ENCODE peak calls at places on chromosome 6, in nine cellular contexts. O is NCI-H460, T is AG08396, G is cerebellar nuclear complex, S is naive B cell, W is astrocyte of the spinal cord, C is HAP-1, H is dorsolateral prefrontal cortex, N is endothelial cell. D is an unnamed sample.

GRCh38 chr6:50410577-50410976 is 302.7 kb upstream of the TFAP2D start:
- DNase-seq in O (no peak), T (no peak), G (no peak), S (no peak), W (no peak), C (no peak), H (no peak), N (no peak), D (peak)

GRCh38 chr6:151609146-151609962 is 115.5 kb downstream of the CCDC170 start:
- DNase-seq in O (no peak), T (no peak), G (no peak), S (no peak), W (no peak), C (no peak), H (no peak), N (no peak), D (no peak)

GRCh38 chr6:35487653-35488516 is 9.0 kb downstream of the TEAD3 start:
- DNase-seq in O (no peak), T (peak), G (no peak), S (no peak), W (peak), C (no peak), H (no peak), N (no peak), D (no peak)

GRCh38 chr6:68139130-68139529 is 496.0 kb upstream of the ADGRB3 start:
- DNase-seq in O (no peak), T (no peak), G (no peak), S (no peak), W (no peak), C (peak), H (no peak), N (no peak), D (peak)

GRCh38 chr6:37783025-37783825 is 36.3 kb upstream of the ZFAND3 start:
- DNase-seq in O (no peak), T (no peak), G (peak), S (no peak), W (peak), C (no peak), H (peak), N (peak), D (no peak)

GRCh38 chr6:14638932-14639875 is 521.6 kb downstream of the CD83 start:
- DNase-seq in O (no peak), T (peak), G (peak), S (peak), W (peak), C (peak), H (no peak), N (no peak), D (peak)

GRCh38 chr6:130364224-130364780 is 1.5 kb upstream of the TMEM200A start:
- DNase-seq in O (no peak), T (no peak), G (no peak), S (no peak), W (no peak), C (no peak), H (no peak), N (no peak), D (no peak)

GRCh38 chr6:39050453-39051112 is 2.0 kb downstream of the GLP1R start:
- DNase-seq in O (no peak), T (no peak), G (no peak), S (no peak), W (no peak), C (no peak), H (no peak), N (no peak), D (no peak)

GRCh38 chr6:57147955-57148858 is 23.9 kb upstream of the BAG2 start:
- DNase-seq in O (no peak), T (no peak), G (no peak), S (no peak), W (no peak), C (no peak), H (no peak), N (no peak), D (no peak)

GRCh38 chr6:117506180-117506835 is 23.8 kb downstream of the DCBLD1 start:
- DNase-seq in O (no peak), T (peak), G (no peak), S (no peak), W (peak), C (no peak), H (no peak), N (no peak), D (no peak)

GRCh38 chr6:156154896-156155295 is 622.3 kb upstream of the ARID1B start:
- DNase-seq in O (no peak), T (no peak), G (no peak), S (no peak), W (no peak), C (no peak), H (no peak), N (no peak), D (no peak)

GRCh38 chr6:4364172-4364571 is 228.8 kb upstream of the ECI2 start:
- DNase-seq in O (no peak), T (no peak), G (no peak), S (no peak), W (no peak), C (no peak), H (no peak), N (no peak), D (no peak)

GRCh38 chr6:81487489-81487888 is 265.0 kb downstream of the TENT5A start:
- DNase-seq in O (no peak), T (peak), G (no peak), S (no peak), W (peak), C (no peak), H (peak), N (no peak), D (no peak)

GRCh38 chr6:56552212-56553130 is 90.2 kb downstream of the DST start:
- DNase-seq in O (no peak), T (peak), G (no peak), S (no peak), W (peak), C (no peak), H (no peak), N (no peak), D (no peak)

GRCh38 chr6:14165091-14165490 is 47.5 kb downstream of the CD83 start:
- DNase-seq in O (no peak), T (peak), G (no peak), S (no peak), W (peak), C (no peak), H (no peak), N (no peak), D (no peak)

GRCh38 chr6:90712165-90712564 is 125.3 kb upstream of the MAP3K7 start:
- DNase-seq in O (no peak), T (no peak), G (no peak), S (no peak), W (no peak), C (no peak), H (no peak), N (no peak), D (no peak)

GRCh38 chr6:147950623-147950987 is 392.0 kb upstream of the SASH1 start:
- DNase-seq in O (no peak), T (no peak), G (no peak), S (no peak), W (peak), C (no peak), H (no peak), N (no peak), D (no peak)

GRCh38 chr6:118771253-118771652 is 119.9 kb upstream of the CEP85L start:
- DNase-seq in O (no peak), T (no peak), G (no peak), S (no peak), W (no peak), C (no peak), H (no peak), N (no peak), D (no peak)